ENCODE peak calls at places on chromosomes 3 and 15, in four cellular contexts. G is heart left ventricle, S is uterus, Y is Peyer's patch. Z is an unnamed sample.

GRCh38 chr3:107206141-107206540 is 171.1 kb upstream of the CCDC54 start:
- DNase-seq in G (no peak), S (no peak), Y (no peak), Z (no peak)

GRCh38 chr3:178120367-178120766 is 415.9 kb upstream of the KCNMB2 start:
- DNase-seq in G (no peak), S (no peak), Y (no peak), Z (no peak)

GRCh38 chr15:100596792-100597191 is 5.2 kb downstream of the LINS1 start:
- DNase-seq in G (peak), Y (peak), S (no peak), Z (no peak)

GRCh38 chr15:32091505-32092380 is 61.4 kb downstream of the CHRNA7 start:
- DNase-seq in S (no peak), G (no peak), Y (no peak), Z (no peak)

GRCh38 chr15:25930931-25931330 is 67.8 kb upstream of the ATP10A start:
- DNase-seq in Y (no peak), G (no peak), S (no peak), Z (no peak)

GRCh38 chr15:34984884-34985630 is 3.0 kb downstream of the ZNF770 start:
- DNase-seq in G (no peak), S (no peak), Y (no peak), Z (peak)

GRCh38 chr3:136685882-136686281 is 66.3 kb downstream of the STAG1 start:
- DNase-seq in G (no peak), S (no peak), Y (no peak), Z (no peak)

GRCh38 chr3:182682263-182683229 is 110.8 kb upstream of the ATP11B start:
- DNase-seq in G (peak), Y (no peak), S (no peak), Z (peak)

GRCh38 chr3:134527037-134527436 is 41.2 kb downstream of the CEP63 start:
- DNase-seq in G (no peak), Y (no peak), S (no peak), Z (no peak)

GRCh38 chr3:52707585-52707984 is 1.7 kb downstream of the SPCS1 start:
- DNase-seq in S (no peak), G (no peak), Y (peak), Z (no peak)

GRCh38 chr3:115699741-115700140 is 76.4 kb downstream of the GAP43 start:
- DNase-seq in Y (no peak), G (no peak), S (no peak), Z (no peak)

GRCh38 chr3:196996454-196997265 is 28.0 kb upstream of the PIGZ start:
- DNase-seq in S (no peak), Y (no peak), G (no peak), Z (no peak)

GRCh38 chr3:17179381-17180205 is 294.8 kb downstream of the PLCL2 start:
- DNase-seq in Y (no peak), S (no peak), G (peak), Z (no peak)

GRCh38 chr15:57696146-57696545 is 10.4 kb upstream of the POLR2M start:
- DNase-seq in S (no peak), G (no peak), Y (no peak), Z (no peak)

GRCh38 chr15:34318277-34319079 is 19.1 kb downstream of the SLC12A6 start:
- DNase-seq in G (peak), S (peak), Y (peak), Z (no peak)

GRCh38 chr3:134039161-134039862 is 9.6 kb upstream of the SLCO2A1 start:
- DNase-seq in S (no peak), Y (no peak), G (no peak), Z (peak)

GRCh38 chr15:73856458-73857192 is 16.7 kb upstream of the TBC1D21 start:
- DNase-seq in G (no peak), S (no peak), Y (no peak), Z (peak)

GRCh38 chr3:15899438-15899837 is 101.7 kb upstream of the ANKRD28 start:
- DNase-seq in S (no peak), G (no peak), Y (no peak), Z (no peak)

GRCh38 chr3:118943597-118943996 is 91.0 kb downstream of the IGSF11 start:
- DNase-seq in Y (no peak), G (no peak), S (no peak), Z (no peak)

GRCh38 chr15:73865379-73865778 is 8.0 kb upstream of the TBC1D21 start:
- DNase-seq in S (no peak), G (no peak), Y (no peak), Z (no peak)

GRCh38 chr3:122063908-122064307 is 8.7 kb downstream of the CD86 start:
- DNase-seq in Y (no peak), S (no peak), G (no peak), Z (no peak)

GRCh38 chr15:99174567-99174966 is 69.7 kb downstream of the SYNM start:
- DNase-seq in G (peak), Y (no peak), S (no peak), Z (no peak)

GRCh38 chr3:119322523-119323400 is 28.6 kb downstream of the ARHGAP31 start:
- DNase-seq in S (peak), Y (peak), G (peak), Z (peak)

GRCh38 chr3:33372218-33373081 is 67.8 kb downstream of the UBP1 start:
- DNase-seq in Y (no peak), S (no peak), G (no peak), Z (no peak)

GRCh38 chr3:76586471-76586870 is 453.4 kb upstream of the ROBO2 start:
- DNase-seq in G (no peak), Y (no peak), S (no peak), Z (no peak)

GRCh38 chr3:86782271-86782670 is 208.7 kb downstream of the VGLL3 start:
- DNase-seq in Y (no peak), S (no peak), G (no peak), Z (no peak)

GRCh38 chr3:33131328-33132018 is 17.7 kb downstream of the CRTAP start:
- DNase-seq in G (no peak), S (peak), Y (peak), Z (peak)

GRCh38 chr3:140601881-140602280 is 76.0 kb upstream of the TRIM42 start:
- DNase-seq in G (no peak), Y (no peak), S (no peak), Z (no peak)

GRCh38 chr3:28241221-28242160 is at the start of gene CMC1:
- DNase-seq in S (peak), G (peak), Y (peak), Z (peak)
- TF ChIP-seq POLR2A in S (peak), G (peak), Y (peak), Z (peak)

GRCh38 chr3:105367406-105368213 is 901 bp downstream of the ALCAM start:
- DNase-seq in Y (peak), S (peak), G (peak), Z (peak)

GRCh38 chr3:105369501-105370371 is 3.0 kb downstream of the ALCAM start:
- DNase-seq in G (peak), Y (peak), S (peak), Z (peak)

GRCh38 chr3:105366302-105367062 is at the start of gene ALCAM:
- DNase-seq in Y (peak), G (peak), S (peak), Z (peak)

GRCh38 chr3:105367063-105367405 is 325 bp downstream of the ALCAM start:
- DNase-seq in G (no peak), S (no peak), Y (peak), Z (peak)

GRCh38 chr3:105368575-105369500 is 2.1 kb downstream of the ALCAM start:
- DNase-seq in G (no peak), Y (peak), S (peak), Z (peak)
- TF ChIP-seq POLR2A in G (no peak), Y (peak), S (no peak), Z (peak)

DNA sequence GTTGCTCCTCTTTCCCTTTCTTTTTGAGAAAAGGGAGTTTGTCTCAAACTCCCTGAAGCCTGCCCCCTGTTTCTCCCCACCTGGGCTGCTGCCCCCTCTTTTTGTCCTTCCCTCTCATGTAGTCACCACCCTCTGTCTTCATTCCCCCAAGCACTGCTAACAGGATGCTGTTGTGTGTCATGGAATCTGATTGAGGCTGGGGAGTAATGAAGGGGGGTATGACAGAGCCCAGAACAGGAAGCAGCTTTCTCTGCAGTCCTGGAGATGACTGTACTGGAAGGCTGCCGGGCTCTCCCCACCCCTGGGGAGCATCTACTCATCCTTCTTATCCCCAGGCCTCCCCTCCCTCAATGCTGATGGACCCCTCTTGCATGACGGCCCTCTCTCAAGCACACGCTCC is 181.6 kb downstream of the ABHD5 start:
- DNase-seq in S (no peak), Y (no peak), G (no peak), Z (no peak)
- TF ChIP-seq POLR2A in S (no peak), Y (no peak), G (no peak), Z (no peak)

DNA sequence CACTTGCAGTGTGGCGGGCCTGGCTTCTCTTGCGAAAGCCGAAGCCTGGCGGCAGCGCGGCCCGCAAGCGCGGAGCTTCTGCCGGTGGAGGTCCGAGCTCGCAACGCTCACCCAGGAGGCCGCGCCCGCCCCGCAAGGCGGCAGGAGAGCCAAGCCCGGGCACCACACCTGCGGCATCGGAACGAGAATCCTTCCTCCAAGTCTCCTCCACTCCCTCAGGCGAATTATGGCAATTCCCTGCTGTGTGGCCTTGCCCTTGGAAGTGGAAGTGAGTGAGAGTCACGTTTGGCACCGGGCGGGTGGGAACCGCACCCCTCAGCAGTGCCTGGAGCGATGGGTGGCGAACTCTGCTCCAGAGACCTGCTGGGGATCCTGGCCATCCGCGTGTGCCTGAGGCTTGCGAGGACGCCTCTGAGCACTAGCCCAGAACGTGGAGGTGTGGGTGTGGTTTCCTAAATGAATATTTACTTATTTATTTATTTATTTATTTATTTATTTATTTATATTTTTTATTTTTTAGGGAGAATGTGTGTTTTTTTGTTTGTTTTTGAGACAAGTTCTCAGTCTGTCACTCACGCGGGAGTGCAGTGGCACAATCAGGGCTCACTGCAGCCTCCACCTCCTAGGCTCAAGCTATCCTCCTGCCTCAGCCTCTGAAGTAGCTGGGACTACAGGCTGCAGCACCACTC is 133.7 kb upstream of the UBE2E1 start:
- DNase-seq in S (no peak), Y (no peak), G (peak), Z (peak)
- TF ChIP-seq POLR2A in S (no peak), Y (no peak), G (no peak), Z (no peak)

GRCh38 chr3:194824676-194825075 is 139.0 kb downstream of the FAM43A start:
- DNase-seq in S (no peak), G (peak), Y (no peak), Z (peak)
- TF ChIP-seq POLR2A in S (no peak), G (no peak), Y (no peak), Z (no peak)

GRCh38 chr3:130779031-130779430 is 32.4 kb upstream of the PIK3R4 start:
- DNase-seq in G (no peak), S (no peak), Y (no peak), Z (no peak)

GRCh38 chr3:130783629-130784028 is 37.0 kb upstream of the PIK3R4 start:
- DNase-seq in S (no peak), G (no peak), Y (no peak), Z (no peak)

DNA sequence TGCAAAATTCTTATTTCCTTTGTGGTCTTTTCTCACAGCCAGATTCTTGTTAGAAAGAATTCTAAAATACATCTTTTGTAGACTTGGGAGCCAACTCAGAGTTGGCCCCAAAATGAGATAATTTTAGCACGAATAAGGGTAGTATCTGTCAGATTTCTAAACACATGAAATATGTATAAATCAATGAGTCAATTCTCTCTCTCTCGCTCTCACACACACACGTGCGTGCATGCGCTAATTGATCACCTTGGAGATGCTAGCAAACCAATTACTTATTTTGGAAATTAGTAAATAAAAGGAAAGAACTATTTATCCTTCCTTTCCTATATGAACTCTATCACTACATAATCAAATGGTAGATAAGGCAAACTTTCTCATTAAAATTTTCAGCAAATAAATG is 32.9 kb upstream of the PIK3R4 start:
- DNase-seq in Y (no peak), G (no peak), S (no peak), Z (no peak)
- TF ChIP-seq POLR2A in Y (no peak), G (no peak), S (no peak), Z (no peak)

GRCh38 chr3:127672429-127673190 is at the start of gene ABTB1:
- DNase-seq in Y (peak), S (peak), G (peak), Z (peak)
- TF ChIP-seq POLR2A in Y (peak), S (peak), G (peak), Z (peak)

GRCh38 chr3:47381317-47382157 is 716 bp downstream of the PTPN23 start:
- DNase-seq in Y (peak), G (peak), S (peak), Z (peak)
- TF ChIP-seq POLR2A in Y (no peak), G (no peak), S (no peak), Z (peak)

DNA sequence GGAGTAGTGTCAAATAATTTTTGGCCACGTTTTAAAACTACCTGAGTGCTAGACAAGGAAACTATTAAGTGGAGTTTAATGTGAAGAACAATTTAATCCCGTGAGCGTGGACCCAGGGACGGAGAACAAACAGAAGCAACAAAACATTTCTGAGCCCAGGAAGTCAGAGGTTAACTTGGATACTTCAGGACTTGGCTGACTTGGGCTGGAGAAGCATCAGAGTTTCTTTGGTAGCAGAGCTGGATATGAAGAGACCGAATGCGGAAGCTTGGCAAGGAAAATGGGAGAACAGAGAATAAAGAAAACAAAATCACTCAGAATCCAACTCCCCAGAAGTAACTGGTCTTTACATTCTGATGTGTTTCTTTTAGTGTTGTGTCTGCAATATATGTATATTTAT is 17.0 kb upstream of the PLOD2 start:
- DNase-seq in G (no peak), S (no peak), Y (no peak), Z (no peak)
- TF ChIP-seq POLR2A in G (no peak), S (no peak), Y (no peak), Z (no peak)